ENCODE peak calls at places on chromosomes 13 and 19, in four cellular contexts. One of them, this sample, is unnamed.

GRCh38 chr19:41299755-41300089 is 10.2 kb upstream of the CCDC97 start:
- DNase-seq in H9: no peak
- DNase-seq in IMR-90: peak; percentile 92
- DNase-seq in H1: no peak
- DNase-seq in this sample: no peak

GRCh38 chr19:34131100-34131499 is 41.2 kb upstream of the LSM14A start:
- DNase-seq in H9: no peak
- DNase-seq in H1: no peak
- DNase-seq in IMR-90: peak; percentile 8
- DNase-seq in this sample: no peak

GRCh38 chr19:46813570-46814358 is 25.4 kb upstream of the SLC1A5 start:
- DNase-seq in H1: no peak
- DNase-seq in H9: no peak
- DNase-seq in IMR-90: peak; percentile 46
- DNase-seq in this sample: no peak

GRCh38 chr19:47309608-47310007 is at the start of gene C5AR1:
- DNase-seq in IMR-90: no peak
- DNase-seq in H9: no peak
- DNase-seq in H1: no peak
- DNase-seq in this sample: no peak

GRCh38 chr13:97329331-97329730 is 104.6 kb upstream of the RAP2A start:
- DNase-seq in H9: no peak
- DNase-seq in IMR-90: peak; percentile 44
- DNase-seq in H1: no peak
- DNase-seq in this sample: peak; percentile 44

GRCh38 chr13:75861786-75862185 is 225.7 kb downstream of the LMO7 start:
- DNase-seq in H9: no peak
- DNase-seq in H1: no peak
- DNase-seq in IMR-90: peak; percentile 78
- DNase-seq in this sample: no peak

GRCh38 chr13:77509221-77509620 is 26.3 kb upstream of the SCEL start:
- DNase-seq in H1: no peak
- DNase-seq in IMR-90: peak; percentile 8
- DNase-seq in H9: no peak
- DNase-seq in this sample: no peak

GRCh38 chr13:48315981-48316380 is 12.4 kb downstream of the RB1 start:
- DNase-seq in H1: no peak
- DNase-seq in IMR-90: no peak
- DNase-seq in H9: no peak
- DNase-seq in this sample: no peak

GRCh38 chr13:41053384-41053826 is 7.9 kb upstream of the WBP4 start:
- DNase-seq in H1: no peak
- DNase-seq in H9: no peak
- DNase-seq in IMR-90: peak; percentile 49
- DNase-seq in this sample: no peak

GRCh38 chr13:35797244-35797643 is 320.8 kb upstream of the MAB21L1 start:
- DNase-seq in H1: no peak
- DNase-seq in H9: no peak
- DNase-seq in IMR-90: no peak
- DNase-seq in this sample: peak; percentile 82
- H4K5ac ChIP-seq in H1: no peak overlapping the region
- H4K5ac ChIP-seq in H9: no peak overlapping the region
- H4K5ac ChIP-seq in IMR-90: no peak overlapping the region
- H4K5ac ChIP-seq in this sample: no peak overlapping the region

GRCh38 chr19:53989600-53990533 is 1.6 kb upstream of the CACNG6 start:
- DNase-seq in H9: no peak
- DNase-seq in H1: no peak
- DNase-seq in IMR-90: no peak
- DNase-seq in this sample: no peak
- H3K23ac ChIP-seq in H9: no peak overlapping the region
- H3K23ac ChIP-seq in H1: no peak overlapping the region
- H3K23ac ChIP-seq in IMR-90: no peak overlapping the region
- H3K23ac ChIP-seq in this sample: no peak overlapping the region

GRCh38 chr19:39138221-39139211 is 12.9 kb downstream of the PAK4 start:
- DNase-seq in H1: no peak
- DNase-seq in H9: no peak
- DNase-seq in IMR-90: no peak
- DNase-seq in this sample: no peak
- H2AK5ac ChIP-seq in H1: peak overlapping the region; percentile 75
- H2AK5ac ChIP-seq in H9: no peak overlapping the region
- H2AK5ac ChIP-seq in IMR-90: no peak overlapping the region
- H2AK5ac ChIP-seq in this sample: no peak overlapping the region

GRCh38 chr19:12796146-12797071 is 5.1 kb downstream of the JUNB start:
- DNase-seq in H9: peak; percentile 90
- DNase-seq in IMR-90: peak; percentile 81
- DNase-seq in H1: peak; percentile 81
- DNase-seq in this sample: peak; percentile 94
- H4K5ac ChIP-seq in H9: no peak overlapping the region
- H4K5ac ChIP-seq in IMR-90: no peak overlapping the region
- H4K5ac ChIP-seq in H1: no peak overlapping the region
- H4K5ac ChIP-seq in this sample: no peak overlapping the region

GRCh38 chr19:7607874-7608560 is 12.4 kb downstream of the CAMSAP3 start:
- DNase-seq in IMR-90: no peak
- DNase-seq in H1: no peak
- DNase-seq in H9: no peak
- DNase-seq in this sample: no peak
- H3K23ac ChIP-seq in IMR-90: no peak overlapping the region
- H3K23ac ChIP-seq in H1: no peak overlapping the region
- H3K23ac ChIP-seq in H9: no peak overlapping the region
- H3K23ac ChIP-seq in this sample: no peak overlapping the region

GRCh38 chr19:18289471-18290066 is 8.1 kb upstream of the JUND start:
- DNase-seq in IMR-90: no peak
- DNase-seq in H9: no peak
- DNase-seq in H1: no peak
- DNase-seq in this sample: no peak

GRCh38 chr19:18291590-18292459 is 10.4 kb upstream of the JUND start:
- DNase-seq in H1: peak; percentile 88
- DNase-seq in IMR-90: peak; percentile 75
- DNase-seq in H9: peak; percentile 81
- DNase-seq in this sample: peak; percentile 94

GRCh38 chr19:18292460-18292809 is 11.0 kb upstream of the JUND start:
- DNase-seq in H1: peak; percentile 82
- DNase-seq in IMR-90: no peak
- DNase-seq in H9: peak; percentile 71
- DNase-seq in this sample: peak; percentile 94

GRCh38 chr19:18291019-18291524 is 9.7 kb upstream of the JUND start:
- DNase-seq in IMR-90: no peak
- DNase-seq in H1: no peak
- DNase-seq in H9: no peak
- DNase-seq in this sample: no peak

DNA sequence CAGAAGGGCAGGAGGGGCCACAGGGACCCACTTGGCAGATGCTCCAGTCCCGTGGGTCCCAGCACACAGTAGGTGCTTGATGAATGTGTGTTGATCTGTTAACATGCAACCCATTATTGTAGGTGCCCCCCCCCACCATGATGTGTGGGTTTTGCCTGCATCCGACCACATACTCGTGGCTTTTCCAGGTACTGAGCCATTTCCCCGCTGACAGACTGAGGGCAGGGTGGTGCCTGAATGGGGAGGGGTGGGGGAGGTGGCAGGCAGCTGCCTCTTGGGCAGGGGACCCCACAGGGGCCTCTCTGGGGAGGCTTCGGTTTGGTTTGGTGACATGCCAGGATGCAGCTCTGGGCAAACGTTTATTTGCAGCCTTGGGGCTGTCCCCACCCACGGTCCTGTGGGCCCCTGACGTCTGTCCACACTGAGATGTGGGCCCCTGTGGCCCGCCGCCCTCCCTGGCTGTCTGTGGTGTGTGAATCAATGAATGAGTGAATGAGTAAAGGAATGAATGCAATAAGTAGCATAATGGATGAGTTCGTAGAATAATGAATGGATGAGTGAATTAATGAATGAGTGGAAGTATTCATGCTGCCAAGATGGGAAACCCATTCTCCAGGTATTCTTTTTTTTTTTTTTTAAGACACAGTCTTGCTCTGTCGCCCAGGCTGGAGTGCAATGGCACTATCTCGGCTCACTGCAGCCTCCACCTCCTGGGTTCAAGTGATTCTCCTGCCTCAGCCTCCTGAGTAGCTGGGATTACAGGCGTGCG is 9.0 kb upstream of the JUND start:
- DNase-seq in H9: no peak
- DNase-seq in H1: no peak
- DNase-seq in IMR-90: peak; percentile 52
- DNase-seq in this sample: no peak
- H2AK5ac ChIP-seq in H9: no peak overlapping the region
- H2AK5ac ChIP-seq in H1: peak overlapping the region; percentile 89
- H2AK5ac ChIP-seq in IMR-90: peak overlapping the region; percentile 84
- H2AK5ac ChIP-seq in this sample: peak overlapping the region; percentile 51

This sample was measured in mesendoderm.